ENCODE peak calls at places on chromosomes 5 and 9, in four cellular contexts. B, D, W and N are unnamed samples. For H3K27me3, the result is how much of the 10 kb centered on the place peaks cover.

GRCh38 chr9:131747352-131747751 is 7.5 kb upstream of the RAPGEF1 start:
- DNase-seq in D (no peak), B (no peak), W (no peak), N (peak)

GRCh38 chr5:142839711-142840441 is 69.7 kb downstream of the ARHGAP26 start:
- DNase-seq in D (no peak), B (no peak), W (peak), N (no peak)

GRCh38 chr5:171612749-171613148 is 172.9 kb upstream of the SMIM23 start:
- DNase-seq in B (no peak), W (no peak), D (no peak), N (no peak)

GRCh38 chr9:111668026-111668573 is 6.7 kb downstream of the GNG10 start:
- DNase-seq in B (no peak), D (no peak), W (no peak), N (no peak)

GRCh38 chr5:10538789-10539684 is 24.8 kb upstream of the ANKRD33B start:
- DNase-seq in B (no peak), W (no peak), D (no peak), N (no peak)

GRCh38 chr9:14030350-14030823 is 283.6 kb downstream of the NFIB start:
- DNase-seq in B (no peak), W (no peak), D (no peak), N (no peak)

GRCh38 chr5:96065577-96066385 is 104.1 kb upstream of the ELL2 start:
- DNase-seq in D (no peak), B (no peak), W (no peak), N (no peak)

GRCh38 chr9:129027685-129028191 is 393 bp downstream of the SH3GLB2 start:
- DNase-seq in D (no peak), B (no peak), W (peak), N (no peak)

GRCh38 chr9:84216151-84216550 is 124.4 kb downstream of the SLC28A3 start:
- DNase-seq in B (no peak), W (no peak), D (no peak), N (no peak)

GRCh38 chr5:6634327-6634713 is 1.1 kb downstream of the SRD5A1 start:
- DNase-seq in D (no peak), W (no peak), B (no peak), N (peak)

GRCh38 chr9:27162045-27162444 is 53.0 kb downstream of the TEK start:
- DNase-seq in D (no peak), B (no peak), W (no peak), N (no peak)

GRCh38 chr9:116112236-116112635 is 41.4 kb upstream of the PAPPA start:
- DNase-seq in D (no peak), B (no peak), W (no peak), N (no peak)

GRCh38 chr5:179610903-179611265 is 12.6 kb downstream of the HNRNPH1 start:
- DNase-seq in W (no peak), B (no peak), D (no peak), N (no peak)

GRCh38 chr5:76642390-76643040 is 19.3 kb upstream of the F2RL2 start:
- DNase-seq in B (no peak), D (no peak), W (no peak), N (no peak)

GRCh38 chr5:157971466-157972324 is 112.8 kb upstream of the CLINT1 start:
- DNase-seq in B (no peak), D (no peak), W (no peak), N (no peak)

GRCh38 chr5:168262042-168262743 is 29.3 kb upstream of the WWC1 start:
- DNase-seq in B (no peak), W (no peak), D (no peak), N (no peak)

GRCh38 chr9:98502976-98503325 is 205.8 kb downstream of the GABBR2 start:
- DNase-seq in D (no peak), W (no peak), B (no peak), N (no peak)

GRCh38 chr9:131304676-131305366 is 15.3 kb downstream of the PLPP7 start:
- DNase-seq in B (no peak), D (no peak), W (no peak), N (no peak)

GRCh38 chr9:78563269-78563668 is 266.3 kb downstream of the PSAT1 start:
- DNase-seq in B (no peak), W (no peak), D (no peak), N (no peak)

GRCh38 chr9:106387965-106388364 is 475.0 kb upstream of the ZNF462 start:
- DNase-seq in D (no peak), W (no peak), B (no peak), N (no peak)

GRCh38 chr9:87112656-87113055 is 165.3 kb upstream of the GAS1 start:
- DNase-seq in B (no peak), W (no peak), D (no peak), N (no peak)

GRCh38 chr5:131634666-131634995 is 398 bp downstream of the RAPGEF6 start:
- DNase-seq in B (peak), W (no peak), D (peak), N (peak)

GRCh38 chr5:96781031-96781733 is 26.6 kb downstream of the ERAP1 start:
- DNase-seq in B (no peak), D (peak), W (no peak), N (no peak)

GRCh38 chr5:76527685-76528161 is 95.5 kb downstream of the F2RL2 start:
- DNase-seq in D (no peak), B (no peak), W (no peak), N (no peak)

GRCh38 chr9:69195681-69196080 is 21.6 kb downstream of the TJP2 start:
- DNase-seq in W (no peak), D (no peak), B (no peak), N (no peak)

GRCh38 chr5:82107277-82107676 is 135.5 kb downstream of the ATG10 start:
- DNase-seq in D (no peak), W (no peak), B (no peak), N (no peak)

DNA sequence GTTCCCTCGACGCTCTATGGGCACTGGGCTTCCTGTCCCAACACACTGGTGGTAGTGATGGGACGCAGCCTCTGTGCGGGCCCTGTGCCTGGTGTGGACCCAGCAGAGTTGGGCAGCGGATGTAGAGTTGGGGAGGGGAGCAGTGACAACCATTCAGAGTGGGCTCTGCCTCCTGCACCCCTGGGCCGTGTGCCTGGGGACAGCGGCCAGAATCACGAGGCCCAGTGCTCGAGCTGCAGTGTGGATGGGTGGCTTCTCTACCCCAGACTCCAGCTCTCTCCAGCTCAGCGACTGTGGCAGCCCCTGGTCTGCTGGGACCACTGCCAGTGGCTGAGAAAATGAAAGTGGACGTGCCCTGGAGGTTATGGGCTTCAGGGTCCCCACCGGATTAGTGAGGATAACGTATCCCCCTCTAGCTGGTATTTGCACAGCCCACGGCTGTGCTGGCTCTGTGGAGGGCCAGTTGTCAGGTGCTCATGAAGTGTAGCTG is 18.6 kb downstream of the RXRA start:
- DNase-seq in B (no peak), W (no peak), D (no peak), N (no peak)
- H3K27me3 ChIP-seq in B (under half), W (under half), D (under half), N (under half)

DNA sequence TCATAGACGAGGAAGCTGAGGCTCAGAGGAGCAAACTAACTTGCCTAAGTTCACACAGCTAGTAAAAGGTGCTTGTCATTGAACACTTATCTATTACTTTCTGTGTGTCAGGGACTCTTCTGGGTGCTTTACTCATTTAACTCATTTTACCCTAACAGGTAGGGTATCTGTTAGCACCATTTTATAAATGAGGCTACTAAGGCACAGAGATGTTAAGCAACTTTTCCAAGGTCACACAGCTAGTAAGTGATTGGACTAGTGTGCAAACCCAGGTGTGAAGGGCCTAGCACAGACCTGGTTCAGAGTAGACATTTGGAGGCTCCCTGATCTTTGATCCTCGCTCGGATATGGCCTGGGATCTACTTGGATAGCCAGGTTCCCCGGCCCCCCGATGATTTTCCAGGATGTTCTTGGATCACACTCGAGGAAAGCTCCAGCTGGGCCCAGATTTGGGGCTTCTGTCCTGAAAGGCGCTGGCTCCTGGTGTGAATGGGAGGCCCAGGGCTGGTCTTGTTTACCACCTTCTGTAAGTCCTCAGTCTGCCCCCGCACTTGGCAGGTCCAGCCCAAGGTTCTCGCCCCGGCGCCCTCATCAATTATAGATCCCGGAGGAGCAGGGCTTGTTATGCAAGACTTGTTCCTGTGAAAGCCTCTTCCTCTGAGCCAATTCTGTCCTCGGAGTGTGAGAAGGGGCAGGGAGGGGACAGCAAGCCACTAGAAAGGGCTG is 37.5 kb downstream of the GSN start:
- DNase-seq in D (no peak), W (peak), B (no peak), N (no peak)
- TF ChIP-seq POLR2AphosphoS5 in D (no peak), W (peak), B (no peak), N (no peak)

DNA sequence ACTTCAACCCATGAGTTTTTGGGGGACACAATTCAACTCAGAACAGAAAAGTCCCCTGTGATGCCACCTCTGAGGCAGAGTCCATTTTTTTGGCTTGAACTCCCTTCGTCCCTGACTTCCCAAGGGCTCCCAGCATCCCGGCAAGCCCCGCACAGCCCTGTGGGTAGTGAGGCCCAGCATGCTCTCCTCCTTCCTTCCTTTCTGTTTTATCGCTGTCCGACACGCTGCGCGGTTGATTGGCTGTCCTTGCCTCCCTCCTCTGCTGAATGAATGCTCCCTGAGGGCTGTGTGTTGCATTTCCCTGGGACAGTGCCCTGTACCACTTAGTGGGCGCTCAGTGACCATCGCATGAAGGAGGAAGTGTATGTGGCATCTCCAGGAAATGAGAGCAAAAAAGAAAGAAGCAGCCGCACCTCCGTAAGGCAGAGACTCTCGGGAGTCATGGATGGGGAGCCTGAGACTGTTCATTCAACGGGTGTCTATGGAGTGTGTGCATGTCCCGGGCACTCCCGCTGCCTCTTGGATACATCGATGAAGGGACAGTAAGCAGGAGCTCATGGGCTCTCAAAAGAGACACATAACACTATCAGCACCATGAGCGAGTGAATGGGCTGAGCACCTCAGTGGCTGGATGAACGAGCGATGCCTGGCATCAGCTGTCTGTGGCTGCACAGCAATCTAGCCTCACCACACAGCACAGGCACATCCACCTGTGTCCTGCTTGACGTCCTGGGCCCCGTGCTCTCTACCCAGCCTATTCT is 10.1 kb upstream of the IRX4 start:
- DNase-seq in W (no peak), B (no peak), D (no peak), N (no peak)
- H3K27me3 ChIP-seq in W (half or more), B (under half), D (under half), N (under half)

GRCh38 chr5:37570597-37570996 is 191.5 kb downstream of the WDR70 start:
- DNase-seq in D (no peak), W (no peak), B (no peak), N (no peak)

GRCh38 chr5:37568893-37569292 is 189.8 kb downstream of the WDR70 start:
- DNase-seq in W (no peak), B (no peak), D (no peak), N (no peak)

GRCh38 chr5:37569466-37569865 is 190.3 kb downstream of the WDR70 start:
- DNase-seq in W (no peak), B (no peak), D (no peak), N (no peak)

GRCh38 chr5:37567566-37567965 is 188.4 kb downstream of the WDR70 start:
- DNase-seq in D (no peak), B (no peak), W (no peak), N (no peak)

DNA sequence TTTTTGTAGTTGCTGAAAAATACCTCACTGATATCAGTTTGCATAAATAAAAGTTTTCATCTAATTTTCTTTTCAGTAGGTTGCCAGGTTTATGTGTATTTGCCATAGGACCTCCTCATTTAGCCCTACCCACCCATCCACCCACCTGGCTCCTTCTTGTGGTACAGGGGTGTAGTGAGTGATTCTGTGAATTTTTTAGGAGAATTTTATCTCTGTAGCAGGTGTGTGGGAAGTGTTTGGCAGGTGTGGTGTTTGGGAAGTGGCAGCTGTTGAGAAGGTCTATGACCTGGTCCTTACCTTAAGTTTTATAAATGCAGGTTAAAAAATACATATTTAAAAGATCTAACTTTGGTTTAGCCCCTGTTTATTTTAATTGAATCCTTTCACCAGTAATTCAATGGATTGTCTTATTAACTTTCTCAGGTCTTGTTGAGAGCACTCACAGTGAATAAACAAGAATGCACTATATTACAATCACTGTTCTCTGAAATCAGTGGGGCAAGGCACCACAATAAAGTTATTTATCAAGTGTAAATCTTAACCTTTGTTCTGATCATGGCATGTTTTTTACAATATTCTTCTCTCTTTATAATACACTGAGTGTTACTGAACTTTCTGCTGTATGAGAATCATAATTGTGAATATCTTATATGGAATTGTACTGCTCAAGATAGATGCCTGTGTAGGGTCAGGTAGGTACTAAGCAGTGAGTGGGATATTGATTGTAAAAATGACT is 189.1 kb downstream of the WDR70 start:
- DNase-seq in W (no peak), D (no peak), B (no peak), N (no peak)
- TF ChIP-seq POLR2AphosphoS5 in W (no peak), D (no peak), B (no peak), N (no peak)

DNA sequence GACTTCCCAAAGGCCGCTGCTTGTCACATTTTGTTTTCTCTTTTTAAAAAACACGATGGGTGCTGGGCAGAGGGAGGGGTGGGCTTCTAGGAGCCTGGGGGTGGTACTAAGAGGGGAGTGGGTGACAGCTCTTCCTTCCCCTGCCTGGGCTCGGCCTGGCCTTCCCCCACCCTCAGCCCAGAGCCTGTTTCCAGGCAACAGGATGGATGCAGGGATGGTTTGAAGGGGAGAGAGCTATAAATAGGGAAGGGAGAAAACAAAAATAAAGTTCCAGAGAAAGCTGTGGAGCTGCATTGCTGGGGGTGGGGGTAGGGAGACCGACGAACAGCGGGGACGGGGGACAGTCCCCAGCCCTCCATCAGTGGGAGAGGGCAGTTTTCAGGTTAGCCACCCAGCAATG is 6.6 kb upstream of the GPRIN1 start:
- DNase-seq in W (no peak), D (no peak), B (no peak), N (no peak)
- H3K27me3 ChIP-seq in W (half or more), D (under half), B (under half), N (under half)

DNA sequence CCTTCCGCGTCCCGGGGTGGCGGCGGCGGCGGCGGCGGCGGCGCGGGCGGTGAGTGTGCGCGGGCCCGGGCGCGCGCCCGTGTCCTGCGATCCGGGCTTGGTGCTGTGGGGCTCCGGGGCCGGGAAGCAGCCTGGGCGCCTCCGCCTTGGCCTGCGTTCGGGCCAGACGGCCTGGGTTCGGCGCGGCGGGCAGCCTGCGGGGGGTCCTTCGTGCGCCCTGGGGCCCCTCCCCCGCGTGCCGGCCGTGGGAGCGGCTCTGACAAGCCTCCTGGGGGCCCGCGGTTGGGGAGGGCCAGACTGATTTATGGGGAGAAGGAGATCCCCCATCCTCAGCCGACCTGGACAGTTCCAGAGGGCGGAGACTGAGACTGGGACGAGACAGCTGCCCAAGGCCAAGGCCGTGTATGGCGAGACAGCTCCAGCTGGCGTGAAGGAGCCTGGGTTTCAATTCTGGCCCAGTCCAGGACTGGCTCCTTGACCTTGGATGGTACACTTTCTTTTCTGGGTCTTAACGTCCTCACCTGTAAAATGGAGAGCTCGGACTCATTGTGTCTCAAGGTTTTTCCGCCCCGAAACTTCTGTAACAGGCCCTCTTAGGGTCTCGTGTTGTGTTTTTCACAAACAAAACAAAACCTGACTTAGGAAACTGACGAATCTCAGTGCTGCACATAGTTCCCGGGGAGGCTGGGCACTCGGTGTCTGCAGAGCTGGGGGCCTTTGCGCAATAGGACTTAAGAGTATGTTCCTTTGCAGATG is 603 bp downstream of the TMEM268 start:
- DNase-seq in B (no peak), W (peak), D (no peak), N (peak)
- TF ChIP-seq POLR2AphosphoS5 in B (peak), W (no peak), D (no peak), N (no peak)

GRCh38 chr5:1846583-1846982 is 36.1 kb downstream of the IRX4 start:
- DNase-seq in B (no peak), W (no peak), D (no peak), N (no peak)

GRCh38 chr5:1847056-1847455 is 35.7 kb downstream of the IRX4 start:
- DNase-seq in B (no peak), D (no peak), W (no peak), N (no peak)

GRCh38 chr5:1847611-1848010 is 35.1 kb downstream of the IRX4 start:
- DNase-seq in B (no peak), W (no peak), D (no peak), N (no peak)

GRCh38 chr5:1844708-1845436 is 37.9 kb downstream of the IRX4 start:
- DNase-seq in B (no peak), W (no peak), D (no peak), N (no peak)

GRCh38 chr5:1845696-1846095 is 37.0 kb downstream of the IRX4 start:
- DNase-seq in W (no peak), D (no peak), B (no peak), N (no peak)
- H3K27me3 ChIP-seq in W (under half), D (under half), B (under half), N (under half)